ENCODE peak calls at places on chromosomes 3 and 15, in ten cellular contexts. P is brain microvascular endothelial cell; C is prostate gland; A is uterus; B is epithelial cell of proximal tubule; L is CD8-positive, alpha-beta T cell; S is astrocyte of the spinal cord; G is fibroblast of pulmonary artery; J is epithelial cell of esophagus; H is fibroblast of lung. D is an unnamed sample.

GRCh38 chr15:37260255-37260654 is 159.9 kb upstream of the MEIS2 start:
- DNase-seq in J (no peak), S (no peak), C (no peak), B (no peak), L (no peak), A (no peak), H (no peak), G (no peak), P (no peak), D (no peak)

GRCh38 chr3:182258538-182259177 is 534.6 kb upstream of the ATP11B start:
- DNase-seq in L (no peak), B (no peak), A (no peak), J (peak), S (peak), P (no peak), G (peak), C (no peak), H (peak), D (no peak)

GRCh38 chr3:49534581-49535495 is 19.4 kb upstream of the BSN start:
- DNase-seq in G (no peak), J (no peak), L (no peak), B (peak), P (no peak), A (no peak), H (peak), C (no peak), S (peak), D (no peak)

GRCh38 chr15:43091859-43092258 is 14.0 kb downstream of the UBR1 start:
- DNase-seq in J (no peak), S (no peak), L (no peak), A (no peak), C (no peak), B (no peak), G (no peak), H (no peak), P (no peak), D (no peak)

GRCh38 chr3:29605845-29606244 is 325.0 kb downstream of the RBMS3 start:
- DNase-seq in G (peak), L (no peak), B (no peak), C (no peak), S (peak), P (peak), H (peak), J (peak), A (no peak), D (peak)

GRCh38 chr15:63405159-63405558 is 23.5 kb upstream of the CA12 start:
- DNase-seq in H (no peak), G (no peak), B (no peak), S (no peak), L (no peak), P (no peak), J (no peak), C (no peak), A (no peak), D (no peak)

GRCh38 chr3:141370065-141370533 is 1.8 kb downstream of the ZBTB38 start:
- DNase-seq in B (no peak), G (peak), J (peak), A (peak), C (peak), H (peak), S (peak), L (peak), P (peak), D (peak)

GRCh38 chr3:130699765-130700164 is 46.9 kb downstream of the PIK3R4 start:
- DNase-seq in B (no peak), G (peak), J (peak), P (peak), S (no peak), H (no peak), L (no peak), A (no peak), C (no peak), D (no peak)

GRCh38 chr3:128553560-128553959 is 60.6 kb upstream of the GATA2 start:
- DNase-seq in L (no peak), S (no peak), C (no peak), J (no peak), H (no peak), G (no peak), P (no peak), A (no peak), B (no peak), D (no peak)

GRCh38 chr3:147200545-147200944 is 205.8 kb downstream of the ZIC4 start:
- DNase-seq in C (no peak), J (no peak), A (no peak), L (no peak), P (peak), S (peak), H (peak), B (no peak), G (peak), D (no peak)

GRCh38 chr15:78859971-78860733 is 12.5 kb upstream of the MORF4L1 start:
- DNase-seq in A (peak), P (peak), L (peak), B (no peak), J (peak), H (peak), C (peak), S (peak), G (peak), D (peak)

GRCh38 chr15:35630570-35630969 is 84.6 kb upstream of the DPH6 start:
- DNase-seq in G (peak), P (no peak), B (peak), A (no peak), S (no peak), H (peak), L (no peak), C (no peak), J (peak), D (no peak)

GRCh38 chr3:38582941-38583645 is 66.4 kb downstream of the SCN5A start:
- DNase-seq in H (no peak), C (no peak), J (no peak), G (no peak), L (no peak), P (no peak), B (no peak), A (no peak), S (no peak), D (no peak)

GRCh38 chr3:156657862-156658731 is 16.3 kb upstream of the TIPARP start:
- DNase-seq in C (no peak), B (no peak), P (no peak), S (no peak), J (no peak), L (no peak), H (no peak), G (no peak), A (no peak), D (no peak)

GRCh38 chr3:103295974-103296570 is 861.3 kb downstream of the ZPLD1 start:
- DNase-seq in L (no peak), J (peak), G (peak), B (no peak), S (peak), P (peak), H (peak), C (no peak), A (no peak), D (peak)

GRCh38 chr3:10006048-10006761 is 19.6 kb upstream of the EMC3 start:
- DNase-seq in G (no peak), S (no peak), L (no peak), B (no peak), C (no peak), P (no peak), J (no peak), H (no peak), A (no peak), D (no peak)

GRCh38 chr15:90087454-90088154 is 14.7 kb downstream of the IDH2 start:
- DNase-seq in G (peak), P (no peak), L (no peak), B (no peak), A (no peak), H (no peak), J (peak), C (no peak), S (no peak), D (no peak)

GRCh38 chr3:126934149-126934548 is 48.8 kb upstream of the PLXNA1 start:
- DNase-seq in H (peak), G (peak), A (no peak), P (peak), L (no peak), B (no peak), S (no peak), C (no peak), J (no peak), D (no peak)

GRCh38 chr15:90873998-90874605 is 5.7 kb downstream of the FURIN start:
- DNase-seq in C (peak), P (no peak), J (peak), G (no peak), L (no peak), H (peak), A (no peak), B (no peak), S (peak), D (no peak)

GRCh38 chr15:39957481-39957880 is 23.6 kb downstream of the EIF2AK4 start:
- DNase-seq in P (no peak), A (no peak), J (no peak), C (no peak), S (no peak), B (no peak), G (no peak), L (no peak), H (no peak), D (no peak)

GRCh38 chr3:192816274-192816853 is 89.0 kb upstream of the FGF12 start:
- DNase-seq in H (peak), J (peak), P (peak), G (peak), A (no peak), C (peak), S (peak), B (no peak), L (no peak), D (peak)

GRCh38 chr3:140416686-140417085 is 261.2 kb upstream of the TRIM42 start:
- DNase-seq in P (no peak), C (no peak), A (no peak), S (no peak), J (no peak), B (no peak), L (no peak), H (no peak), G (no peak), D (no peak)

DNA sequence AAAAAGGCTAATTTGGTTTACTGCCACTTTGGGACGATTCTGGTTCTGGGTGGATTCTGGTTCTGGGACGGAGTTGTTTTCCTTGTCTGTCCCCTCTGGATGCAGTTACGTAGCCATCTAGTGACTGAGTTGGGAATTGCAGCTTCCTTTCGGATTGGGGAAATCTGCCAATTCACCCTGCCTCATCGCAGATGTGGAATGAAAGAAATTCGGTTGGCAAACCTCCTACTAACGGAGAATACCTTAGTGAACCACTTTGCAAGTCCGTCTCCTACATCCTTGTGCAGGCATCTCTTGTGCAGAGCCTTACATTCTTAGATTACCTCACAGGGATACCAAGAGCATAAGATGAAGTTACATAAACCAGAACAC is 31.5 kb upstream of the AP4E1 start:
- DNase-seq in B (peak), J (peak), P (peak), H (peak), G (peak), C (peak), L (peak), A (peak), S (peak), D (peak)
- H3K4me3 ChIP-seq in B (peak), J (peak), P (peak), H (peak), G (peak), C (peak), L (peak), A (no peak), S (peak), D (peak)

GRCh38 chr3:190018460-190018859 is 102.2 kb downstream of the P3H2 start:
- DNase-seq in S (no peak), P (no peak), B (no peak), H (no peak), G (no peak), C (no peak), A (no peak), L (no peak), J (no peak), D (no peak)

GRCh38 chr3:190016966-190017365 is 103.7 kb downstream of the P3H2 start:
- DNase-seq in A (no peak), J (no peak), G (no peak), L (no peak), B (no peak), H (no peak), S (no peak), C (no peak), P (no peak), D (no peak)

GRCh38 chr3:190019020-190019419 is 101.7 kb downstream of the P3H2 start:
- DNase-seq in H (peak), J (no peak), S (no peak), P (no peak), B (no peak), G (no peak), L (no peak), C (no peak), A (no peak), D (no peak)

GRCh38 chr3:190019840-190020239 is 100.9 kb downstream of the P3H2 start:
- DNase-seq in G (no peak), A (no peak), L (no peak), B (no peak), P (no peak), C (no peak), S (no peak), J (no peak), H (no peak), D (no peak)

GRCh38 chr3:190017575-190018288 is 103.0 kb downstream of the P3H2 start:
- DNase-seq in J (peak), G (peak), A (peak), P (peak), L (no peak), C (peak), H (peak), B (peak), S (peak), D (peak)
- TF ChIP-seq CTCF in J (peak), G (peak), A (peak), P (peak), L (no peak), C (peak), H (peak), B (peak), S (peak), D (peak)

DNA sequence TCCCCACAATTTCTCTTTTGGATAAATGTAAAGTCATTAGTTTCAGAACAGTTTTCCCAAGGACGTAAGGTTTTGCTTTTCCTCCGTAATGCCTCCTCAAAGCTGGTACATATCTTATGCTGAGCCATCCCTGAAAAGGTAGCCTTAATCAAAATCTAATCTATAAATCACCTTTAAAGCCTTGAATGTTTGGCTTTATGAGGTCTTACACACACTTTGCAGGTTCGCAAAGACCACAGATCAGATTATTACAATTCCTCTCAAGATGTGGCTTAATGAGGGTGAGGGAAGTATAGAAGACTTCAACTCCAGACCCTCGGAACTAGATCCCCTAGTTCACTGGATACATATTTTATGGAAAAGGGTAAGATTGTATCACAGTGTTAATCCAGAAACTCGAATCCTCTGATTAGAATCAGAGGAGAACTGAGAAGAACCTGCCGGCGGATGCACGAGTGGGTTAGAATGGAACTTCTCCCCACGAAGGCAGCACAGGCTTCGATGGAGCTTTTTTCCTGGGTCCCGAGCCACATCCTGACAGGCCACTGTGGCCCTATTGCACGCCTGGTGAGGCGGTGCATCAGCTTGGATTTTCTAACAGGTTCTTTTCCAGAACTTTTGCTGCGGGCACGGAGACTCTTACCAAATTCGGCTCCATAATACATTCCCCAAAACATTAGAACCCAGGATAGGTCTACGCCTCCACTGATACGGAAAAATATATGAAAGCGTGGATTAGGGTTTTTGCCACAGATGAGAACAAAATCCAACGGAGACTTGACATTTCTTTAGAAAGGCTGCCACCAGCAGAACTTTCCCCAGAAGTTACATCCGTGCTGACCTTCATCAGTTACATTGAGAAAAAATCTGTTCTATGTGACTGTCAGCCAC is 1.2 kb downstream of the CTXND1 start:
- DNase-seq in P (no peak), J (no peak), B (no peak), H (no peak), G (no peak), C (no peak), L (no peak), S (no peak), A (no peak), D (no peak)
- H3K4me3 ChIP-seq in P (no peak), J (no peak), B (peak), H (no peak), G (no peak), C (peak), L (no peak), S (no peak), A (no peak), D (no peak)

GRCh38 chr15:68554716-68555347 is 24.0 kb upstream of the CORO2B start:
- DNase-seq in G (no peak), C (no peak), B (no peak), P (no peak), S (no peak), J (no peak), A (no peak), H (no peak), L (no peak), D (no peak)

GRCh38 chr15:68553994-68554715 is 24.6 kb upstream of the CORO2B start:
- DNase-seq in H (peak), J (peak), C (peak), S (peak), P (peak), B (no peak), G (peak), L (peak), A (peak), D (no peak)

GRCh38 chr15:68557469-68558317 is 21.1 kb upstream of the CORO2B start:
- DNase-seq in A (no peak), C (no peak), J (no peak), B (no peak), H (no peak), P (no peak), L (no peak), G (no peak), S (no peak), D (no peak)

GRCh38 chr15:68555348-68556037 is 23.3 kb upstream of the CORO2B start:
- DNase-seq in A (no peak), P (no peak), L (no peak), C (no peak), S (no peak), J (no peak), B (no peak), G (no peak), H (no peak), D (no peak)

GRCh38 chr15:68556139-68556990 is 22.4 kb upstream of the CORO2B start:
- DNase-seq in B (no peak), J (no peak), G (no peak), A (no peak), P (no peak), L (no peak), C (no peak), H (no peak), S (no peak), D (no peak)
- TF ChIP-seq CTCF in B (no peak), J (no peak), G (no peak), A (no peak), P (no peak), L (no peak), C (no peak), H (no peak), S (no peak), D (no peak)